ENCODE peak calls at places on chromosome 18, in nine cellular contexts. One of them, this sample, is unnamed.
A peak's percentile ranks its signal among the peaks of the same experiment; 100 is the strongest.

GRCh38 chr18:23038712-23039111 is 96.6 kb upstream of the CABLES1 start:
- DNase-seq in Karpas-422: no peak
- DNase-seq in heart right ventricle: no peak
- DNase-seq in RWPE1: peak; percentile 14
- DNase-seq in activated CD4-positive, CD25-positive, alpha-beta regulatory T cell treated with anti-CD3 and anti-CD28 coated beads, Interleukin-2, amount 50 U/mL, for 16 hours: no peak
- DNase-seq in EH: peak; percentile 94
- DNase-seq in left cardiac atrium: no peak
- DNase-seq in colonic mucosa: no peak
- DNase-seq in stimulated activated CD8-positive, alpha-beta memory T cell treated with anti-CD3 and anti-CD28 coated beads, Interleukin-7, amount 100 ng/mL, for 4 hours: no peak
- DNase-seq in this sample: no peak

GRCh38 chr18:55355220-55355619 is 232.8 kb downstream of the TCF4 start:
- DNase-seq in Karpas-422: no peak
- DNase-seq in heart right ventricle: no peak
- DNase-seq in RWPE1: no peak
- DNase-seq in activated CD4-positive, CD25-positive, alpha-beta regulatory T cell treated with anti-CD3 and anti-CD28 coated beads, Interleukin-2, amount 50 U/mL, for 16 hours: no peak
- DNase-seq in EH: no peak
- DNase-seq in left cardiac atrium: no peak
- DNase-seq in colonic mucosa: no peak
- DNase-seq in stimulated activated CD8-positive, alpha-beta memory T cell treated with anti-CD3 and anti-CD28 coated beads, Interleukin-7, amount 100 ng/mL, for 4 hours: no peak
- DNase-seq in this sample: no peak

GRCh38 chr18:26546875-26547301 is 1.5 kb downstream of the KCTD1 start:
- DNase-seq in Karpas-422: no peak
- DNase-seq in heart right ventricle: peak; percentile 11
- DNase-seq in RWPE1: no peak
- DNase-seq in activated CD4-positive, CD25-positive, alpha-beta regulatory T cell treated with anti-CD3 and anti-CD28 coated beads, Interleukin-2, amount 50 U/mL, for 16 hours: no peak
- DNase-seq in EH: no peak
- DNase-seq in left cardiac atrium: no peak
- DNase-seq in colonic mucosa: peak; percentile 20
- DNase-seq in stimulated activated CD8-positive, alpha-beta memory T cell treated with anti-CD3 and anti-CD28 coated beads, Interleukin-7, amount 100 ng/mL, for 4 hours: no peak
- DNase-seq in this sample: no peak

GRCh38 chr18:6207119-6207518 is 207.6 kb downstream of the L3MBTL4 start:
- DNase-seq in Karpas-422: no peak
- DNase-seq in heart right ventricle: no peak
- DNase-seq in RWPE1: no peak
- DNase-seq in activated CD4-positive, CD25-positive, alpha-beta regulatory T cell treated with anti-CD3 and anti-CD28 coated beads, Interleukin-2, amount 50 U/mL, for 16 hours: no peak
- DNase-seq in EH: peak; percentile 9
- DNase-seq in left cardiac atrium: no peak
- DNase-seq in colonic mucosa: no peak
- DNase-seq in stimulated activated CD8-positive, alpha-beta memory T cell treated with anti-CD3 and anti-CD28 coated beads, Interleukin-7, amount 100 ng/mL, for 4 hours: no peak
- DNase-seq in this sample: no peak

GRCh38 chr18:10036479-10036878 is 122.7 kb downstream of the VAPA start:
- DNase-seq in Karpas-422: no peak
- DNase-seq in heart right ventricle: no peak
- DNase-seq in RWPE1: no peak
- DNase-seq in activated CD4-positive, CD25-positive, alpha-beta regulatory T cell treated with anti-CD3 and anti-CD28 coated beads, Interleukin-2, amount 50 U/mL, for 16 hours: no peak
- DNase-seq in EH: peak; percentile 67
- DNase-seq in left cardiac atrium: no peak
- DNase-seq in colonic mucosa: no peak
- DNase-seq in stimulated activated CD8-positive, alpha-beta memory T cell treated with anti-CD3 and anti-CD28 coated beads, Interleukin-7, amount 100 ng/mL, for 4 hours: no peak
- DNase-seq in this sample: no peak

GRCh38 chr18:9081940-9082339 is 20.6 kb upstream of the NDUFV2 start:
- DNase-seq in Karpas-422: no peak
- DNase-seq in heart right ventricle: no peak
- DNase-seq in RWPE1: no peak
- DNase-seq in activated CD4-positive, CD25-positive, alpha-beta regulatory T cell treated with anti-CD3 and anti-CD28 coated beads, Interleukin-2, amount 50 U/mL, for 16 hours: no peak
- DNase-seq in EH: no peak
- DNase-seq in left cardiac atrium: no peak
- DNase-seq in colonic mucosa: no peak
- DNase-seq in stimulated activated CD8-positive, alpha-beta memory T cell treated with anti-CD3 and anti-CD28 coated beads, Interleukin-7, amount 100 ng/mL, for 4 hours: no peak
- DNase-seq in this sample: no peak

GRCh38 chr18:79382681-79383387 is 12.9 kb upstream of the NFATC1 start:
- DNase-seq in Karpas-422: no peak
- DNase-seq in heart right ventricle: no peak
- DNase-seq in RWPE1: no peak
- DNase-seq in activated CD4-positive, CD25-positive, alpha-beta regulatory T cell treated with anti-CD3 and anti-CD28 coated beads, Interleukin-2, amount 50 U/mL, for 16 hours: no peak
- DNase-seq in EH: no peak
- DNase-seq in left cardiac atrium: no peak
- DNase-seq in colonic mucosa: no peak
- DNase-seq in stimulated activated CD8-positive, alpha-beta memory T cell treated with anti-CD3 and anti-CD28 coated beads, Interleukin-7, amount 100 ng/mL, for 4 hours: no peak
- DNase-seq in this sample: no peak

GRCh38 chr18:44342946-44343345 is 337.7 kb upstream of the SETBP1 start:
- DNase-seq in Karpas-422: no peak
- DNase-seq in heart right ventricle: no peak
- DNase-seq in RWPE1: no peak
- DNase-seq in activated CD4-positive, CD25-positive, alpha-beta regulatory T cell treated with anti-CD3 and anti-CD28 coated beads, Interleukin-2, amount 50 U/mL, for 16 hours: no peak
- DNase-seq in EH: no peak
- DNase-seq in left cardiac atrium: no peak
- DNase-seq in colonic mucosa: no peak
- DNase-seq in stimulated activated CD8-positive, alpha-beta memory T cell treated with anti-CD3 and anti-CD28 coated beads, Interleukin-7, amount 100 ng/mL, for 4 hours: no peak
- DNase-seq in this sample: no peak

GRCh38 chr18:78927156-78927555 is 52.5 kb upstream of the SALL3 start:
- DNase-seq in Karpas-422: no peak
- DNase-seq in heart right ventricle: no peak
- DNase-seq in RWPE1: no peak
- DNase-seq in activated CD4-positive, CD25-positive, alpha-beta regulatory T cell treated with anti-CD3 and anti-CD28 coated beads, Interleukin-2, amount 50 U/mL, for 16 hours: no peak
- DNase-seq in EH: no peak
- DNase-seq in left cardiac atrium: no peak
- DNase-seq in colonic mucosa: no peak
- DNase-seq in stimulated activated CD8-positive, alpha-beta memory T cell treated with anti-CD3 and anti-CD28 coated beads, Interleukin-7, amount 100 ng/mL, for 4 hours: no peak
- DNase-seq in this sample: no peak